ENCODE peak calls at places on chromosomes 5 and 9, in six cellular contexts. T, S, M, R, B and D are unnamed samples.

GRCh38 chr5:1058549-1058945 is 49.9 kb downstream of the NKD2 start:
- DNase-seq in R (no peak), M (no peak), S (no peak), T (no peak), B (no peak), D (no peak)

GRCh38 chr9:113876806-113877236 is 712 bp downstream of the ZNF618 start:
- DNase-seq in M (no peak), T (no peak), B (no peak), S (no peak), R (no peak), D (no peak)

GRCh38 chr5:112318346-112318745 is 100.7 kb downstream of the EPB41L4A start:
- DNase-seq in B (no peak), M (no peak), S (no peak), R (no peak), T (no peak), D (no peak)

GRCh38 chr5:141843156-141843927 is 34.9 kb downstream of the PCDH1 start:
- DNase-seq in M (no peak), T (no peak), R (no peak), B (no peak), S (peak), D (no peak)

GRCh38 chr5:173670130-173670591 is 53.7 kb upstream of the BOD1 start:
- DNase-seq in M (no peak), T (no peak), R (no peak), B (no peak), S (no peak), D (no peak)

GRCh38 chr5:139698461-139699146 is 50.5 kb downstream of the CXXC5 start:
- DNase-seq in T (peak), B (peak), M (peak), R (peak), S (peak), D (peak)

GRCh38 chr5:20985754-20986153 is 997.8 kb upstream of the CDH18 start:
- DNase-seq in M (no peak), R (no peak), T (no peak), B (no peak), S (no peak), D (no peak)

GRCh38 chr9:88979021-88979420 is 12.2 kb upstream of the S1PR3 start:
- DNase-seq in B (no peak), M (no peak), S (no peak), T (no peak), R (no peak), D (no peak)

GRCh38 chr5:169697976-169698375 is 60.9 kb downstream of the DOCK2 start:
- DNase-seq in S (no peak), B (no peak), R (no peak), T (no peak), M (no peak), D (no peak)

GRCh38 chr9:105064248-105065118 is 136.5 kb upstream of the ABCA1 start:
- DNase-seq in R (peak), B (peak), M (peak), S (peak), T (peak), D (peak)

GRCh38 chr9:26163931-26164330 is 485.7 kb upstream of the TUSC1 start:
- DNase-seq in M (no peak), T (no peak), R (no peak), S (no peak), B (no peak), D (no peak)

GRCh38 chr9:3464033-3464638 is 61.7 kb downstream of the RFX3 start:
- DNase-seq in T (no peak), B (no peak), R (no peak), M (no peak), S (no peak), D (no peak)

GRCh38 chr9:130074391-130075115 is 20.8 kb downstream of the GPR107 start:
- DNase-seq in T (no peak), R (peak), B (no peak), S (no peak), M (no peak), D (no peak)

GRCh38 chr5:44332360-44332971 is 56.8 kb downstream of the FGF10 start:
- DNase-seq in B (no peak), R (no peak), T (peak), S (peak), M (no peak), D (no peak)

GRCh38 chr9:78441396-78441795 is 144.5 kb downstream of the PSAT1 start:
- DNase-seq in M (no peak), B (no peak), T (no peak), S (no peak), R (no peak), D (no peak)

GRCh38 chr9:69444021-69444420 is 119.0 kb downstream of the ENTREP1 start:
- DNase-seq in T (no peak), M (no peak), S (no peak), B (no peak), R (no peak), D (no peak)

GRCh38 chr5:151014680-151015343 is 5.6 kb upstream of the GPX3 start:
- DNase-seq in B (no peak), S (no peak), M (no peak), T (no peak), R (no peak), D (no peak)

GRCh38 chr5:180394031-180394636 is 41.0 kb upstream of the GFPT2 start:
- DNase-seq in M (no peak), S (no peak), R (no peak), B (no peak), T (no peak), D (no peak)

GRCh38 chr5:115415143-115415491 is 118.7 kb upstream of the CCDC112 start:
- DNase-seq in B (peak), M (no peak), S (peak), T (no peak), R (no peak), D (no peak)

GRCh38 chr5:39370555-39371366 is 6.5 kb upstream of the C9 start:
- DNase-seq in M (no peak), T (no peak), R (no peak), B (no peak), S (no peak), D (no peak)

GRCh38 chr9:115604831-115605483 is 487.0 kb upstream of the TNC start:
- DNase-seq in T (no peak), M (no peak), S (no peak), R (no peak), B (no peak), D (no peak)

GRCh38 chr5:14263700-14264099 is 120.6 kb downstream of the TRIO start:
- DNase-seq in S (no peak), R (no peak), B (no peak), M (no peak), T (no peak), D (no peak)

GRCh38 chr5:88674262-88675158 is 208.5 kb downstream of the MEF2C start:
- DNase-seq in S (peak), T (peak), M (no peak), B (no peak), R (no peak), D (peak)

GRCh38 chr9:131997779-131998178 is 81.9 kb downstream of the MED27 start:
- DNase-seq in B (no peak), S (no peak), M (no peak), T (no peak), R (no peak), D (no peak)

GRCh38 chr5:141672856-141673813 is 8.9 kb downstream of the ARAP3 start:
- DNase-seq in S (no peak), M (no peak), R (no peak), T (no peak), B (no peak), D (no peak)

GRCh38 chr9:104903609-104904008 is 24.3 kb downstream of the ABCA1 start:
- DNase-seq in B (no peak), R (no peak), M (no peak), T (no peak), S (no peak), D (no peak)

GRCh38 chr5:144028058-144028457 is 142.4 kb downstream of the YIPF5 start:
- DNase-seq in S (no peak), T (no peak), M (no peak), R (no peak), B (no peak), D (no peak)

GRCh38 chr5:135505973-135506372 is 29.8 kb downstream of the NEUROG1 start:
- DNase-seq in S (no peak), T (no peak), M (no peak), B (no peak), R (no peak), D (no peak)

GRCh38 chr9:3824062-3824461 is 298.3 kb upstream of the RFX3 start:
- DNase-seq in R (no peak), B (no peak), T (no peak), S (no peak), M (no peak), D (no peak)

GRCh38 chr5:69019665-69020064 is 74.1 kb upstream of the SLC30A5 start:
- DNase-seq in M (no peak), T (no peak), B (no peak), S (no peak), R (no peak), D (no peak)

GRCh38 chr5:76787237-76787636 is 31.6 kb upstream of the F2RL1 start:
- DNase-seq in T (no peak), S (peak), B (no peak), R (peak), M (peak), D (no peak)

GRCh38 chr9:121692606-121693505 is 41.4 kb downstream of the DAB2IP start:
- DNase-seq in R (no peak), T (no peak), M (no peak), B (no peak), S (peak), D (no peak)

GRCh38 chr5:15904894-15905805 is 274.4 kb downstream of the MARCHF11 start:
- DNase-seq in S (no peak), T (no peak), R (no peak), B (no peak), M (no peak), D (no peak)

GRCh38 chr5:155049569-155050383 is 36.2 kb downstream of the KIF4B start:
- DNase-seq in B (no peak), M (no peak), T (peak), S (peak), R (no peak), D (no peak)
- TF ChIP-seq CTCF in B (peak), M (no peak), T (no peak), S (peak), R (no peak), D (no peak)

DNA sequence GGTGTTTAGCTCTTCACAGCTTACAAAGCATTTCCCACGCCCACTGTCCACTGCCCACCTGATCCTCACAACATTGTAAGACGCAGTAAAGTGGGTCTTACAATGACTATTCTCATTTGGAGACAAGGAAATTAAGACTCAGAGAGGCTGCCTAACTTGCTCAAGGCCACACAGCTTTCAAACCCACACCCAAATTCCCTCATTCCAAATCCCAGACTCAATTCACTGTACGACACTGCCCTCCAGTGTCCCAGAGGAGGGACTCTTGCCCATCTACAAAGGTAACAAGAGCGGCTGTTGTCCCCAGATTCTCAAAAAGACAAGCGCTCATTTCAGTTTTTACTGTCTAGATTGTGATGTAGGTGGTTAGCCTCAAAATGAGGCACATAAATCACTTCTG is 184.6 kb downstream of the ACTL7B start:
- DNase-seq in B (no peak), R (no peak), M (no peak), T (peak), S (no peak), D (no peak)
- TF ChIP-seq CTCF in B (no peak), R (no peak), M (no peak), T (no peak), S (no peak), D (peak)

GRCh38 chr5:120684749-120685415 is 220.8 kb downstream of the PRR16 start:
- DNase-seq in R (no peak), M (no peak), S (peak), B (no peak), T (peak), D (no peak)
- TF ChIP-seq CTCF in R (no peak), M (no peak), S (no peak), B (no peak), T (no peak), D (peak)

GRCh38 chr9:18851069-18851468 is 181.9 kb downstream of the SAXO1 start:
- DNase-seq in R (no peak), B (no peak), T (no peak), S (no peak), M (no peak), D (no peak)

GRCh38 chr9:18849910-18850677 is 182.9 kb downstream of the SAXO1 start:
- DNase-seq in B (no peak), R (no peak), S (no peak), M (no peak), T (no peak), D (no peak)

GRCh38 chr9:18857334-18857733 is 175.7 kb downstream of the SAXO1 start:
- DNase-seq in M (no peak), R (no peak), B (no peak), T (no peak), S (no peak), D (no peak)

GRCh38 chr9:18857769-18858168 is 175.2 kb downstream of the SAXO1 start:
- DNase-seq in S (no peak), B (no peak), T (no peak), R (no peak), M (no peak), D (no peak)

GRCh38 chr9:18855636-18856035 is 177.4 kb downstream of the SAXO1 start:
- DNase-seq in M (no peak), T (no peak), R (no peak), B (no peak), S (no peak), D (no peak)
- TF ChIP-seq CTCF in M (no peak), T (no peak), R (no peak), B (no peak), S (no peak), D (no peak)

DNA sequence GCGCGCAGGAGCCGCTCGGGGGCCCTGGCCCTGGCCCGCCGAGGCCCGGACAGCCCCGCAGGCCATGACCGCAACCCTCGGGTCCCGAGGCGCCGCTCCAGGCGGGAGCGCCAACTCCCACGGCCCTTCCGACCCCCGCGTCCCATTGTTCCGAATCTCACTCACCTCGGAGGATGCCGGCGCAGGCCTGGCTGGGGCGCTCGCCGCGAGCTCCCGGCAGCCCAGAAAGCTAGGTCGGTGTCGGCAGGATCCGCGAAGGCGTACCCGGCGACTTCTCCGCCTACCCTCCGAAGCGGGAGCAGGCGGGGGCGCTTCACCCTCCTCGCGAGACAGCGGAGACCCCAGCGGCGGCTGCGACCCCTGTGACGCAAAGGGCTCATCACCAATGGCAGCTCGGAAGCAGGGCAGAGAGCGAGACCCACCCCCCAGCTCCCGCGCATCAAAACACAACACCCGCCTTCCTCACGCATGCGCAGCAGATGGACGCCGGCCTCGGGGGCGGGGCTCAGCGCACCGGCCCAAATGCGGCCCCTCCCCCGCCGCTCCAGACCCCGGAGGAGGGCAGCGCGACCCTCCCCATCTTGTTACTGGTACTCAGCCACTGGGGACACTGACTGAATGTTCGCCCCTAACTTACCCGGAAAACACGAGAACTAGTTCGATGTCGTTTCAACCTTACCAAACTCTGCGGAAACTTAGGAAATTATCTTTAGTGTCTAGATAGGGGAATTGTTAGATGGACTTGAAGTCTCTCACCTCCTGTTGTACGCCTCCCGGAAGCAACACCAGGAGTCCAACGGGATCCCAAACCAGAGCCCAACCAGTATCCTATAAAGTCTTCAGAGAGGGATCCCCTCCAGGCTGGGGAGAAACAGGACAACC is 1.3 kb upstream of the SMIM27 start:
- DNase-seq in M (peak), B (peak), R (peak), S (peak), T (peak), D (peak)
- TF ChIP-seq CTCF in M (no peak), B (no peak), R (no peak), S (no peak), T (no peak), D (no peak)

GRCh38 chr9:81833563-81834345 is 94.5 kb upstream of the SPATA31D4 start:
- DNase-seq in R (no peak), B (no peak), S (no peak), M (no peak), T (no peak), D (no peak)
- TF ChIP-seq CTCF in R (no peak), B (no peak), S (no peak), M (no peak), T (no peak), D (no peak)